ENCODE peak calls at places on chromosomes 5 and 9, in nine cellular contexts. P is breast epithelium; E is AG09319; M is cardiac septum; R is left cardiac atrium; Q is NCI-H2171 treated with DMSO at 0.1 percent for 48 hours; F is NCI-H748 treated with DMSO at 0.1 percent for 48 hours; X is NCI-H226; H is activated CD4-positive, CD25-positive, alpha-beta regulatory T cell treated with anti-CD3 and anti-CD28 coated beads, Interleukin-2, amount 50 U/mL, for 72 hours. J is an unnamed sample.

GRCh38 chr9:2621678-2622360 is at the start of gene VLDLR:
- DNase-seq in E (no peak), R (peak), P (peak), H (peak), M (peak), X (no peak), Q (peak), F (peak), J (peak)

GRCh38 chr5:133531634-133532033 is 80.7 kb downstream of the FSTL4 start:
- DNase-seq in M (no peak), X (no peak), P (no peak), F (no peak), E (no peak), H (no peak), Q (no peak), R (no peak), J (no peak)

GRCh38 chr9:122941560-122942234 is 877 bp downstream of the RABGAP1 start:
- DNase-seq in Q (no peak), M (no peak), H (no peak), F (no peak), R (no peak), P (no peak), E (no peak), X (no peak), J (peak)

GRCh38 chr5:179607449-179607931 is 16.0 kb downstream of the HNRNPH1 start:
- DNase-seq in R (peak), F (no peak), Q (peak), E (no peak), X (no peak), M (peak), P (no peak), H (no peak), J (peak)

GRCh38 chr9:123235448-123235847 is 32.9 kb downstream of the STRBP start:
- DNase-seq in M (no peak), Q (no peak), E (no peak), F (no peak), H (no peak), P (no peak), X (no peak), R (no peak), J (no peak)

GRCh38 chr9:94639045-94639995 is at the start of gene FBP1:
- DNase-seq in R (peak), E (no peak), Q (no peak), M (peak), F (no peak), P (peak), X (no peak), H (peak), J (no peak)

GRCh38 chr5:165722401-165722800 is 2217.0 kb downstream of the MAT2B start:
- DNase-seq in F (no peak), R (no peak), Q (no peak), M (no peak), E (no peak), H (no peak), X (no peak), P (no peak), J (no peak)

GRCh38 chr5:120465281-120465961 is 1.3 kb downstream of the PRR16 start:
- DNase-seq in R (peak), X (no peak), M (peak), P (no peak), H (no peak), Q (no peak), F (no peak), E (no peak), J (peak)